ENCODE peak calls at places on chromosomes 16 and 17, in five cellular contexts. M, O, N, E and I are unnamed samples.

GRCh38 chr17:5784791-5785190 is 200.5 kb upstream of the NLRP1 start:
- DNase-seq in M (no peak), O (no peak), N (no peak), E (no peak), I (no peak)

GRCh38 chr16:80006175-80006895 is 405.8 kb upstream of the MAF start:
- DNase-seq in M (no peak), O (no peak), N (peak), E (no peak), I (no peak)

GRCh38 chr16:23357761-23358290 is 55.7 kb downstream of the SCNN1B start:
- DNase-seq in M (no peak), O (no peak), N (no peak), E (no peak), I (no peak)

GRCh38 chr17:81656835-81657234 is 493 bp upstream of the PDE6G start:
- DNase-seq in M (no peak), O (no peak), N (no peak), E (no peak), I (no peak)

GRCh38 chr17:64969046-64969501 is 49.8 kb upstream of the LRRC37A3 start:
- DNase-seq in M (no peak), O (no peak), N (no peak), E (no peak), I (no peak)

GRCh38 chr17:2564876-2565275 is 28.6 kb upstream of the PAFAH1B1 start:
- DNase-seq in M (no peak), O (peak), N (no peak), E (no peak), I (no peak)

GRCh38 chr17:44159519-44160210 is 10.8 kb upstream of the ASB16 start:
- DNase-seq in M (no peak), O (peak), N (no peak), E (no peak), I (peak)

GRCh38 chr16:89099905-89100304 is 6.3 kb downstream of the ACSF3 start:
- DNase-seq in M (no peak), O (peak), N (no peak), E (no peak), I (no peak)

GRCh38 chr16:4523686-4524085 is 14.9 kb downstream of the CDIP1 start:
- DNase-seq in M (no peak), O (no peak), N (no peak), E (no peak), I (no peak)

GRCh38 chr16:70380919-70381603 is 34.4 kb downstream of the DDX19A start:
- DNase-seq in M (peak), O (peak), N (peak), E (peak), I (peak)

GRCh38 chr16:1327619-1327947 is 5.9 kb upstream of the BAIAP3 start:
- DNase-seq in M (no peak), O (no peak), N (no peak), E (no peak), I (no peak)

GRCh38 chr17:50539762-50540440 is 7.1 kb upstream of the SPATA20 start:
- DNase-seq in M (no peak), O (no peak), N (no peak), E (no peak), I (no peak)

GRCh38 chr17:41775394-41776226 is 10.9 kb downstream of the JUP start:
- DNase-seq in M (no peak), O (no peak), N (no peak), E (no peak), I (no peak)

GRCh38 chr17:40551091-40551873 is 14.0 kb downstream of the CCR7 start:
- DNase-seq in M (no peak), O (peak), N (peak), E (no peak), I (no peak)